ENCODE peak calls at places on chromosomes 13 and 19, in five cellular contexts. Z, R, I, A and D are unnamed samples.

GRCh38 chr13:92590503-92590908 is 636.1 kb upstream of the GPC6 start:
- DNase-seq in R (peak), I (no peak), A (no peak), Z (no peak), D (no peak)

GRCh38 chr13:31204592-31204991 is 4.8 kb downstream of the B3GLCT start:
- DNase-seq in R (peak), A (no peak), I (no peak), Z (peak), D (no peak)

GRCh38 chr19:38099966-38100365 is 124.1 kb downstream of the DPF1 start:
- DNase-seq in I (no peak), A (no peak), R (no peak), Z (no peak), D (no peak)

GRCh38 chr19:2422951-2423880 is 4.2 kb downstream of the TIMM13 start:
- DNase-seq in Z (no peak), A (no peak), I (no peak), R (no peak), D (no peak)

GRCh38 chr13:99314640-99315176 is 7.5 kb upstream of the GPR183 start:
- DNase-seq in Z (no peak), R (peak), A (no peak), I (no peak), D (no peak)

GRCh38 chr19:53461866-53462265 is 5.7 kb upstream of the ZNF813 start:
- DNase-seq in Z (no peak), I (no peak), A (no peak), R (peak), D (no peak)

GRCh38 chr19:29789007-29789406 is 22.8 kb upstream of the CCNE1 start:
- DNase-seq in I (no peak), R (no peak), Z (no peak), A (no peak), D (no peak)

GRCh38 chr19:6279931-6280591 is at the start of gene MLLT1:
- DNase-seq in A (peak), R (peak), I (peak), Z (peak), D (peak)

GRCh38 chr19:4803736-4804695 is 12.5 kb downstream of the FEM1A start:
- DNase-seq in Z (peak), A (no peak), I (peak), R (peak), D (no peak)

GRCh38 chr19:554817-555216 is 11.0 kb downstream of the GZMM start:
- DNase-seq in A (no peak), R (no peak), I (no peak), Z (no peak), D (no peak)

GRCh38 chr13:75415720-75416119 is 66.2 kb downstream of the TBC1D4 start:
- DNase-seq in R (peak), I (no peak), Z (no peak), A (no peak), D (no peak)

GRCh38 chr19:43799502-43800142 is 2.6 kb downstream of the LYPD5 start:
- DNase-seq in Z (no peak), I (no peak), R (no peak), A (no peak), D (no peak)

GRCh38 chr13:80341098-80341701 is at the start of gene SPRY2:
- DNase-seq in A (peak), R (peak), Z (peak), I (peak), D (peak)

GRCh38 chr19:51124729-51125128 is at the start of gene SIGLEC9:
- DNase-seq in I (peak), R (no peak), Z (no peak), A (peak), D (peak)

GRCh38 chr13:72221276-72221962 is 354.4 kb upstream of the DACH1 start:
- DNase-seq in Z (peak), R (no peak), I (no peak), A (no peak), D (peak)

GRCh38 chr13:60679928-60680693 is 283.1 kb downstream of the TDRD3 start:
- DNase-seq in Z (no peak), A (no peak), I (no peak), R (no peak), D (no peak)

GRCh38 chr13:41955605-41956004 is 5.3 kb downstream of the VWA8 start:
- DNase-seq in Z (no peak), A (no peak), R (no peak), I (no peak), D (no peak)

GRCh38 chr19:58519087-58519354 is 589 bp downstream of the ZBTB45 start:
- DNase-seq in A (peak), I (peak), Z (peak), R (peak), D (peak)

GRCh38 chr19:55082023-55082851 is 6.6 kb downstream of the EPS8L1 start:
- DNase-seq in I (peak), A (no peak), Z (no peak), R (peak), D (no peak)

GRCh38 chr19:31304877-31305312 is 44.3 kb downstream of the TSHZ3 start:
- DNase-seq in R (no peak), I (no peak), Z (no peak), A (peak), D (no peak)

GRCh38 chr19:46616631-46617322 is 8.1 kb downstream of the PTGIR start:
- DNase-seq in A (no peak), I (peak), Z (peak), R (peak), D (no peak)

GRCh38 chr13:33676700-33677048 is 141.3 kb upstream of the RFC3 start:
- DNase-seq in A (peak), Z (peak), R (peak), I (peak), D (peak)

GRCh38 chr19:16888629-16889371 is at the start of gene F2RL3:
- DNase-seq in A (peak), I (peak), Z (no peak), R (peak), D (no peak)

GRCh38 chr19:2048104-2048958 is 2.7 kb downstream of the MKNK2 start:
- DNase-seq in Z (no peak), I (no peak), A (peak), R (no peak), D (no peak)

GRCh38 chr19:19552811-19553210 is 14.7 kb downstream of the CILP2 start:
- DNase-seq in A (no peak), I (no peak), R (no peak), Z (no peak), D (no peak)

GRCh38 chr13:101514695-101515275 is 62.3 kb downstream of the ITGBL1 start:
- DNase-seq in R (peak), Z (peak), A (no peak), I (no peak), D (no peak)

GRCh38 chr19:3986260-3987041 is 1.2 kb upstream of the EEF2 start:
- DNase-seq in Z (peak), I (no peak), R (peak), A (no peak), D (peak)

GRCh38 chr13:51152713-51153112 is 41.6 kb upstream of the C13orf42 start:
- DNase-seq in I (no peak), R (no peak), Z (no peak), A (no peak), D (no peak)

GRCh38 chr19:9857920-9858746 is 23.0 kb downstream of the PIN1 start:
- DNase-seq in I (no peak), A (no peak), Z (no peak), R (no peak), D (no peak)

GRCh38 chr19:50838239-50838638 is 4.9 kb upstream of the KLK15 start:
- DNase-seq in A (peak), Z (no peak), I (no peak), R (no peak), D (no peak)

GRCh38 chr19:23075031-23075733 is 41.6 kb upstream of the ZNF730 start:
- DNase-seq in Z (no peak), A (peak), I (peak), R (peak), D (no peak)

GRCh38 chr13:108560092-108560491 is 69.3 kb upstream of the MYO16 start:
- DNase-seq in Z (no peak), R (no peak), A (no peak), I (no peak), D (no peak)
- H3K27ac ChIP-seq in Z (no peak), R (no peak), A (no peak), I (no peak), D (no peak)

GRCh38 chr19:39497850-39498261 is 891 bp upstream of the DLL3 start:
- DNase-seq in Z (peak), I (no peak), A (no peak), R (peak), D (no peak)

GRCh38 chr19:39496063-39496462 is 2.7 kb upstream of the DLL3 start:
- DNase-seq in I (no peak), A (no peak), R (no peak), Z (no peak), D (no peak)

GRCh38 chr19:39494661-39495060 is 4.1 kb upstream of the DLL3 start:
- DNase-seq in A (no peak), Z (no peak), I (no peak), R (no peak), D (no peak)

GRCh38 chr19:39492788-39493187 is 6.0 kb upstream of the DLL3 start:
- DNase-seq in A (no peak), I (no peak), Z (no peak), R (no peak), D (no peak)

GRCh38 chr19:39492225-39492624 is 6.5 kb upstream of the DLL3 start:
- DNase-seq in R (no peak), A (no peak), I (no peak), Z (no peak), D (no peak)
- TF ChIP-seq POLR2A in R (no peak), A (no peak), I (no peak), Z (no peak), D (no peak)

GRCh38 chr13:109668433-109669233 is 117.8 kb downstream of the IRS2 start:
- DNase-seq in Z (no peak), R (no peak), A (no peak), I (no peak), D (no peak)

GRCh38 chr13:109670776-109671175 is 115.6 kb downstream of the IRS2 start:
- DNase-seq in R (no peak), Z (no peak), I (no peak), A (no peak), D (no peak)

GRCh38 chr13:109667754-109668360 is 118.5 kb downstream of the IRS2 start:
- DNase-seq in R (no peak), I (no peak), A (no peak), Z (no peak), D (peak)

GRCh38 chr13:109669956-109670355 is 116.4 kb downstream of the IRS2 start:
- DNase-seq in Z (no peak), I (no peak), A (no peak), R (no peak), D (no peak)

DNA sequence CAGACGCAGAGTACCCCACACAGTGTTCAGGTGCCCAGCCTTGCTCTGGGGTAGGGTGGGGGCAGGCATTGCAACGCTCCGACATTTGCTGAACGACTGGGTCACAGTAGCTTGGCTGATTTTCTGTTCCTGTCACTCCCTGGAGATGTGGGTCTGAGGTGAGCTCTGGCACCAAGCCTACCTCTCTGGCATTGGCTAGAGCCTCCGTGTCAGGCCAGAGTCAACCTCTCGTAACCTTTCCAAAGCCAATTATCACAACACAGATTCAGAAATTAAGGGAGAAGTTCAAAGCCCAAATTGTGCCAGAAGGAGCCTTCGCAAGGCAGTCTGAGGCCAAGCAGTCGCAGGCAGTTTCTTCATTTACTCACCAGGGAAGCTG is 117.2 kb downstream of the IRS2 start:
- DNase-seq in R (no peak), I (peak), A (no peak), Z (no peak), D (no peak)
- H3K27ac ChIP-seq in R (no peak), I (no peak), A (no peak), Z (no peak), D (peak)

DNA sequence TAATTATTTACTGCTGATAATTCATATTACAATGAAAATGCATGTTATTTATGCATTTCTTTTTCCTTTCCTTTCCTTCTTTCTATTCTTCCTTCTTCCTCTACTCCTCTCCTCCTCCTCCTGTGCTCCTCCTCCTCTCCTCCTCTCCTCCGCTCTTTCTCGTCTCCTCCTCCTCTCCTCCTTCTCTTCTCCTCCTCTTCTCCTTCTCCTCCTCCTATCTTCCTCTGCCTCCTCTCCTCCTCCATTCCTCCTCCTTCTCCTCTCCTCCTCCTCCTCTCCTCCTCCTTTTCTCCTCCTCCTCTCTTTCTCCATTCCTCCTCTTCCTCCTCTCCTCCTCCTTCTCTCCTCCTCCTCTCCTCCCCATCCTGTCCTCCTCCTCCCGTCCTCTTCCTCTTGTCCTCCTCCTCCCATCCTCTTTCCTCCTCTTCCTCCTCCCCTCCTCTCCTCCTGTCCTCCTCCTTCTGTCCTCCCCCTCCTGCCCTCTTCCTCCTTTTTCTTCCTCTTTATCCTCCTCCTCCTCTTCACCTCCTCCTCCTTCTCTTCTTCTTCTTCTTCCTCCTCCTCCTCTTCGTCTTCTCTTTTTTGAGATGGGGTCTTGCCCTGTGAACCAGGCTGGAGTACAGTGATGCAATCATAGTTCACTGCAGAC is 14.7 kb downstream of the ADGRE2 start:
- DNase-seq in R (no peak), Z (no peak), A (peak), I (no peak), D (no peak)
- TF ChIP-seq POLR2A in R (no peak), Z (no peak), A (no peak), I (no peak), D (no peak)

GRCh38 chr19:56725829-56726424 is 54.4 kb upstream of the ZNF835 start:
- DNase-seq in R (no peak), I (no peak), A (no peak), Z (no peak), D (no peak)
- H3K27ac ChIP-seq in R (no peak), I (no peak), A (no peak), Z (no peak), D (no peak)

DNA sequence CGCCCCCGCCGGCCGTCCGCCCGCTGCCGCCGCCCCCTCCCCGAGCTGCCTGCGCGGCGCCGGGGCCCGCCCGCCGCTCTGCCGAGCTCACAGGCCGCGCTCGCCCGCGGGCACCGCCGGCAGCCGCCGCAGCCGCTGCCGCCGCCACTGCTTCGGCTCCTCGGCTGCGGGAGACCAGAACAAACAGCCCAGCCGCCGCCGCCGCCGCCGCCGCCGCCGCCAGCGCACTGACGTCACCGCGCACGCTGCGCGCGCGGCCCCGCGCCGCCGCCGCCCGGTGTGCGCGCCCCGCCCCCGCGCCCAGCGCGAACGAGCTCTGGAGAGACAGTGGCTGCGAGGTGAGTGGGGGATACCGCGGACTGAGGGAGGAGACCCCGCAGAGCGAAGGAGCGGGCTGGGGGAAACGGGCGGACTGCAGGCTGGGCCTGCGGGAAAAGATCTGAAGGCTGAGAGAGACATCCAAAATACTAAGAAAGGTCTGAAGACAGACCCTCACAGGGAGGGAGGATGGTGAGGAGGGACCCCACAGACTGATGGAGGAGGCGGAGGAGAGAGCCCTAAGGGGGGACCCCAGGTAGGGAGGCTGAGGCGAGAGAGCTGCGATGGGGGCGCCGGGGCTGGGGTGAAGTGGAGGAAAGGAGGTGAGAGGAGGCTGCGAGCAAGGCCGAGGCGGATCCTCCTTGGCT is at the start of gene BRD4:
- DNase-seq in R (peak), I (peak), A (peak), Z (no peak), D (peak)
- TF ChIP-seq POLR2A in R (peak), I (no peak), A (no peak), Z (no peak), D (no peak)

GRCh38 chr19:39109641-39110040 is 15.9 kb upstream of the PAK4 start:
- DNase-seq in R (no peak), Z (no peak), A (no peak), I (no peak), D (no peak)
- H3K27ac ChIP-seq in R (no peak), Z (no peak), A (no peak), I (no peak), D (no peak)